ENCODE peak calls at places on chromosomes 16 and 17, in nine cellular contexts. R is fibroblast of the aortic adventitia, P is PC-9, U is breast epithelium, J is A549, C is prostate gland, Q is DND-41, A is mesothelial cell of epicardium, I is cardiac muscle cell. M is an unnamed sample.

GRCh38 chr17:21842332-21843317 is 150.3 kb downstream of the KCNJ18 start:
- DNase-seq in U (no peak), Q (no peak), I (no peak), P (no peak), A (no peak), R (no peak), J (no peak), C (no peak), M (no peak)

GRCh38 chr17:32660496-32660895 is 173.7 kb downstream of the CDK5R1 start:
- DNase-seq in R (no peak), A (no peak), U (no peak), Q (no peak), P (no peak), I (no peak), C (no peak), J (no peak), M (no peak)

GRCh38 chr16:9597967-9598730 is 506.7 kb downstream of the HAPSTR1 start:
- DNase-seq in I (no peak), U (no peak), C (no peak), A (no peak), J (no peak), P (no peak), Q (no peak), R (no peak), M (no peak)

GRCh38 chr17:45942284-45942683 is 47.9 kb downstream of the MAPT start:
- DNase-seq in I (peak), U (peak), Q (no peak), A (no peak), C (peak), R (no peak), P (no peak), J (no peak), M (peak)

GRCh38 chr16:12257926-12258561 is 281.5 kb downstream of the SNX29 start:
- DNase-seq in C (no peak), R (no peak), I (no peak), P (no peak), Q (no peak), A (no peak), J (no peak), U (peak), M (no peak)

GRCh38 chr16:9351841-9352434 is 260.5 kb downstream of the HAPSTR1 start:
- DNase-seq in Q (no peak), J (no peak), I (no peak), A (no peak), U (no peak), C (no peak), P (no peak), R (no peak), M (no peak)

GRCh38 chr17:42780816-42781638 is 617 bp downstream of the WNK4 start:
- DNase-seq in I (no peak), P (no peak), J (no peak), U (no peak), Q (no peak), R (no peak), C (no peak), A (no peak), M (no peak)

GRCh38 chr17:63399316-63399715 is 46.8 kb downstream of the CYB561 start:
- DNase-seq in A (no peak), C (no peak), P (no peak), I (peak), Q (no peak), J (no peak), R (peak), U (no peak), M (peak)

GRCh38 chr17:30225112-30225511 is 10.4 kb downstream of the SLC6A4 start:
- DNase-seq in J (no peak), U (no peak), P (no peak), C (no peak), I (no peak), Q (no peak), R (no peak), A (no peak), M (no peak)

GRCh38 chr16:89294486-89294885 is 77.0 kb downstream of the ZNF778 start:
- DNase-seq in C (no peak), A (no peak), I (no peak), Q (no peak), P (no peak), U (no peak), R (no peak), J (no peak), M (no peak)

GRCh38 chr17:76681222-76682137 is 29.3 kb downstream of the MXRA7 start:
- DNase-seq in Q (peak), C (peak), P (peak), I (peak), U (no peak), J (peak), A (peak), R (peak), M (peak)

GRCh38 chr17:51860934-51861561 is 297.5 kb downstream of the CA10 start:
- DNase-seq in C (peak), Q (peak), A (no peak), U (no peak), J (peak), I (peak), P (no peak), R (no peak), M (no peak)

GRCh38 chr16:3283525-3284447 is 495 bp downstream of the ZNF263 start:
- DNase-seq in P (no peak), C (no peak), Q (peak), U (no peak), J (no peak), R (no peak), I (no peak), A (no peak), M (no peak)

GRCh38 chr16:57803413-57803990 is 1.2 kb upstream of the KIFC3 start:
- DNase-seq in U (no peak), C (no peak), Q (no peak), R (peak), I (peak), A (no peak), J (no peak), P (no peak), M (no peak)

GRCh38 chr16:84183572-84183875 is 3.3 kb downstream of the TAF1C start:
- DNase-seq in P (no peak), A (no peak), C (no peak), I (no peak), U (no peak), J (no peak), Q (no peak), R (no peak), M (no peak)

GRCh38 chr17:79008666-79009387 is 737 bp downstream of the CANT1 start:
- DNase-seq in R (no peak), A (no peak), C (no peak), I (no peak), U (peak), Q (no peak), J (no peak), P (no peak), M (no peak)

GRCh38 chr17:17303847-17304490 is 796 bp downstream of the NT5M start:
- DNase-seq in Q (no peak), R (no peak), C (no peak), U (no peak), I (no peak), J (no peak), A (no peak), P (no peak), M (no peak)

GRCh38 chr17:79986441-79987186 is 49.1 kb downstream of the TBC1D16 start:
- DNase-seq in P (no peak), I (peak), A (no peak), U (no peak), C (no peak), Q (no peak), R (no peak), J (no peak), M (no peak)

GRCh38 chr16:53417011-53417410 is 17.3 kb upstream of the RBL2 start:
- DNase-seq in R (peak), U (no peak), C (no peak), J (no peak), P (no peak), Q (no peak), I (peak), A (no peak), M (no peak)

GRCh38 chr16:85359147-85359822 is 247.0 kb upstream of the CIBAR2 start:
- DNase-seq in J (no peak), I (peak), R (peak), Q (no peak), P (no peak), U (no peak), A (no peak), C (no peak), M (no peak)

GRCh38 chr16:49336581-49336980 is 37.0 kb upstream of the C16orf78 start:
- DNase-seq in P (no peak), C (no peak), J (no peak), A (no peak), Q (no peak), U (no peak), I (no peak), R (no peak), M (no peak)

GRCh38 chr17:61849674-61850073 is 13.7 kb downstream of the BRIP1 start:
- DNase-seq in I (peak), R (peak), U (no peak), C (no peak), Q (no peak), P (no peak), A (no peak), J (no peak), M (no peak)

GRCh38 chr16:26673011-26673410 is 393.7 kb upstream of the C16orf82 start:
- DNase-seq in I (no peak), J (no peak), U (no peak), P (no peak), Q (no peak), R (no peak), A (no peak), C (no peak), M (no peak)

GRCh38 chr17:16922386-16923096 is 49.4 kb downstream of the TNFRSF13B start:
- DNase-seq in Q (no peak), R (no peak), I (no peak), P (no peak), U (no peak), J (no peak), A (no peak), C (no peak), M (no peak)

GRCh38 chr17:22409160-22409751 is 716.9 kb downstream of the KCNJ18 start:
- DNase-seq in Q (no peak), I (no peak), R (no peak), U (no peak), C (no peak), J (no peak), P (no peak), A (no peak), M (no peak)

GRCh38 chr17:76054112-76054476 is 18.2 kb downstream of the SRP68 start:
- DNase-seq in P (peak), Q (no peak), C (no peak), J (peak), A (no peak), I (no peak), R (peak), U (no peak), M (peak)

GRCh38 chr17:40095944-40096791 is 4.2 kb downstream of the NR1D1 start:
- DNase-seq in R (no peak), U (no peak), J (no peak), A (no peak), C (no peak), I (no peak), P (no peak), Q (peak), M (no peak)

GRCh38 chr17:8121531-8122390 is 2.1 kb downstream of the HES7 start:
- DNase-seq in Q (peak), C (peak), A (peak), P (peak), J (peak), I (peak), U (no peak), R (peak), M (peak)

GRCh38 chr17:66255112-66255511 is 25.9 kb upstream of the APOH start:
- DNase-seq in U (no peak), A (no peak), P (peak), I (peak), R (peak), J (no peak), Q (peak), C (peak), M (peak)

GRCh38 chr16:66926171-66926570 is 836 bp upstream of the RRAD start:
- DNase-seq in J (no peak), C (no peak), I (no peak), Q (no peak), P (no peak), U (no peak), R (peak), A (no peak), M (no peak)

GRCh38 chr16:89693289-89693731 is 6.8 kb downstream of the CDK10 start:
- DNase-seq in U (no peak), A (no peak), R (no peak), P (no peak), J (no peak), I (no peak), Q (no peak), C (no peak), M (no peak)

GRCh38 chr17:74924250-74924948 is at the start of gene OTOP2:
- DNase-seq in A (no peak), J (no peak), U (no peak), P (no peak), R (no peak), C (no peak), I (no peak), Q (no peak), M (no peak)

GRCh38 chr16:79042886-79043285 is 557.7 kb downstream of the MAF start:
- DNase-seq in R (no peak), Q (no peak), I (no peak), C (no peak), U (no peak), P (no peak), A (no peak), J (no peak), M (no peak)

GRCh38 chr16:29009050-29009837 is 24.4 kb downstream of the LAT start:
- DNase-seq in P (no peak), R (no peak), U (no peak), C (no peak), I (no peak), Q (peak), A (no peak), J (no peak), M (no peak)

GRCh38 chr17:75876938-75877751 is 1.2 kb downstream of the TRIM47 start:
- DNase-seq in I (peak), C (peak), U (peak), Q (no peak), A (peak), R (peak), P (peak), J (peak), M (peak)

GRCh38 chr16:86496929-86497381 is 13.4 kb upstream of the FOXF1 start:
- DNase-seq in I (no peak), A (no peak), C (no peak), U (no peak), P (no peak), Q (no peak), R (no peak), J (no peak), M (no peak)

GRCh38 chr17:61411114-61411943 is 11.7 kb downstream of the TBX2 start:
- DNase-seq in I (peak), C (peak), A (peak), Q (no peak), U (peak), J (no peak), P (peak), R (peak), M (peak)

GRCh38 chr17:37176683-37177082 is 199.1 kb upstream of the C17orf78 start:
- DNase-seq in I (no peak), Q (no peak), R (peak), A (no peak), U (no peak), P (no peak), C (no peak), J (no peak), M (peak)

GRCh38 chr16:47143329-47143676 is 442 bp downstream of the NETO2 start:
- DNase-seq in Q (no peak), U (no peak), I (peak), R (peak), P (peak), C (peak), J (peak), A (peak), M (peak)
- TF ChIP-seq CTCF in Q (no peak), U (no peak), I (peak), R (peak), P (no peak), C (peak), J (peak), A (peak), M (peak)

GRCh38 chr17:44759096-44759915 is 518 bp downstream of the ADAM11 start:
- DNase-seq in I (no peak), U (no peak), R (no peak), A (no peak), J (no peak), Q (no peak), C (no peak), P (no peak), M (no peak)

GRCh38 chr17:44758414-44759095 is at the start of gene ADAM11:
- DNase-seq in R (no peak), J (peak), C (no peak), Q (no peak), A (no peak), P (no peak), U (no peak), I (no peak), M (no peak)

GRCh38 chr17:44761932-44762810 is 3.4 kb downstream of the ADAM11 start:
- DNase-seq in C (no peak), J (peak), R (no peak), Q (no peak), A (no peak), P (no peak), U (no peak), I (no peak), M (no peak)

GRCh38 chr17:44759916-44760243 is 1.1 kb downstream of the ADAM11 start:
- DNase-seq in I (no peak), P (no peak), R (no peak), C (no peak), Q (no peak), J (no peak), U (no peak), A (no peak), M (no peak)

DNA sequence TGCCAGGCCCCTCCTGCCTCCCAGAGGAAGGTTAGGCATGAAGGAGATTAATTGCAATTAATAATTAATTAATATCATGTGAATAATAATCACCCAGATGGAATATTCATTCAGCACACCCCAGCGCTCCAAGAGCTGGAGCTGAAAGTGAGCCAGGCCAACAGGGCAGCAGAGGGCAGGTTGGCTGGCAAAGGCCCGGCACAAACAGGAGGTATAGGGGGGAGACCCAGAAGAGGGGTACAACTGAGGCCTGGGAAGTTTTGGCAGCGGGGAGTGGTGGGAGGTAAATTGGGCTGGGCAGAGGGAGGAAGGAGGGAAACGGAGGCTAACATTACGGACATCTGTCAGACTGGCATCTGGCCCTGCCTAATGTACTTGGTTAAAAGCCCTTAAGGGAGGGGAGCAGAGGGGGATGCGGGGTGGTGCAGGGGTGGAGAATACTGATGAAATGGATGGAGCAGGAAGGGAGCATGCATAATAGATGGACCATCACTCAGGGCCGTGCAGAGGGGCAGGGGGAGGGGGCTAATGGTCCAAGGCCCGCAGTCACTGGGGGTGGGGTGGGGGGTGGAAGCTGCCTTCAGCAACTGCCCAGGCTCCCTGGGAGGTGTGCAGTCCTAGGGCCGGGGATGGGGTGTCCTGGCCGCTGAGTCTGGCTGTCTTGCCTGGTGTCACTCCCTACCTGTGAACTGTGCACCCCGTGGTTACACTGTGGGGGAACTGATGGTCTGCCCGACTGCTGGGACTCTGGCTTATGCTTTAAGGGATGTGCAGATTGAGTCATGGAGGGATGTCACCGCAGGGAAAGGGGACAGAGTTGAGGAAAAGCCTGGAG is 1.9 kb downstream of the ADAM11 start:
- DNase-seq in R (no peak), A (no peak), I (no peak), C (no peak), J (no peak), P (no peak), Q (no peak), U (no peak), M (no peak)
- TF ChIP-seq CTCF in R (no peak), A (no peak), I (no peak), C (no peak), J (no peak), P (no peak), Q (no peak), U (no peak), M (no peak)

DNA sequence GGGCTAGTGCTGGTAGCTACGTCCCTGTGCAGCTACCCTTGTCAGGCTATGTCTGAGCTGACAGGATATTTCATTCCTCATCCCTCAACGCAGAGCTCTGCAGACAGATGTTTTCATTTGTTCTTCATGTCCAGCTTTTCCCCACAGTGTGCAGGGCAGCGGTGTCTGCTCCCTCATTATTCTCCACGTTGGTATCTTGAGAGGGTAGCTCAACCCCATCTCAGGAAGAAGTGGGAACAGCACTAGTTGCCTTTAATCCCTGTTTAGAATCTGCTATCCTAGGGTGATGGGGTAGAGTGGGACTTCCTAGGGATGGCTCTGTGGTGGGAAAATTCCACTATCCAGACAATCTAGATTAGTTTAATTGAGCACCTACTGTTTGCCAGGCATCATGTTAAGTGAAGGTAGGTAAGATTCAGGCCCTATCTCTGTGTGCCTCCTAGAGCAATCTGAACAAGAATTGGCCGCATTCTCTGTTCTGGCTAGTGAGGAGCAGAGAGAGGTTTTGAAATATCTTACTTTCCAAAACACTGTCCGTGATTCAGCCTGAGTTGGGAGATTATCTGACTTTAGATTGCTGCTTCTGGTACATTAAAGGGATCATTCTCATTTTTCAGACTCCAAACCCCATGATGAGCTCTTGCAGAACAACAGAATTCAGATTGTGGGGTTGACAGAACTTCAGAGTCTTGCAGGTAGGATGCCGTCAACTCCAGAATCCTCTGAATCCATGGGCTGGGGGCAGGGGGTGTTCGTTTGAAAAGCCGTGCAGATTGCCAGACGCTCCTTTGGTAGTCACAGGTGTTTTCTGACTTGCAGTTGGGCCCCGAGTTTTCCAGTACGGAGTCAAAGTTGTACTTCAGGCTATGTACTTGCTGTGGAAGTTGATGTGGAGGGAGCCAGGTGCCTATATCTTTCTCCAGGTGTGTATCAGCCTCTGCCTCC is 963 bp downstream of the ALG1 start:
- DNase-seq in Q (no peak), A (no peak), U (no peak), R (peak), J (no peak), P (no peak), C (no peak), I (peak), M (no peak)
- TF ChIP-seq CTCF in Q (no peak), A (no peak), U (no peak), R (no peak), J (no peak), P (no peak), C (no peak), I (no peak), M (no peak)

DNA sequence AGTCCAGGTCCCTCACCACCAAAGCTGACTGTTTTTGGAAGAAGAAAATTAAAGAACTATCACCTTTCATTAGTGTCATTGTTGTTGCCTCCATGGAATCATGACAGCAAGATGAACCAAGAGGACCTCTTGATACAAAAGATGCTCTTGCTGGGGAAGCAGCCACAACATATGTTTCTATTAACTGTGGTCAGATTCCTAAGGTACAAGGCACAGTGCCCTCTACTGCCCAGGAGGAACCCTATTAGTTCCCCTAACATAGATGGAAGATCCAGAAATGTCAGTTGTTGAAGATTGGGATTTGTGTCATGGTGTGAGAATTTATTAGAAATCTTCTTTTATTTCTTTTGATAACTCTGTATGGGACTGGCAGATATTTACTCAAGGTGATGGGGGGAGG is 188.2 kb upstream of the ANKFN1 start:
- DNase-seq in R (no peak), P (no peak), J (no peak), U (no peak), I (no peak), A (no peak), C (no peak), Q (no peak), M (no peak)
- TF ChIP-seq CTCF in R (no peak), P (no peak), J (no peak), U (no peak), I (no peak), A (no peak), C (no peak), Q (peak), M (no peak)

M was measured in HFFc6.